ENCODE peak calls at places on chromosomes 6 and 20, in five cellular contexts. O is cardiac fibroblast, J is neural progenitor cell, X is heart left ventricle, R is right lobe of liver. M is an unnamed sample.

GRCh38 chr6:124683507-124683906 is 278.7 kb upstream of the RNF217 start:
- DNase-seq in O (no peak), X (no peak), J (peak), R (no peak), M (no peak)

GRCh38 chr6:127206531-127207065 is 60.1 kb upstream of the RNF146 start:
- DNase-seq in J (no peak), X (no peak), R (no peak), O (no peak), M (no peak)

GRCh38 chr6:101178748-101179147 is 214.8 kb upstream of the GRIK2 start:
- DNase-seq in R (no peak), X (no peak), J (no peak), O (no peak), M (no peak)

GRCh38 chr6:32095338-32096086 is 13.6 kb downstream of the TNXB start:
- DNase-seq in R (no peak), X (no peak), O (no peak), J (no peak), M (no peak)

GRCh38 chr6:46917002-46917401 is 4.7 kb downstream of the ADGRF5 start:
- DNase-seq in X (no peak), R (no peak), J (no peak), O (no peak), M (no peak)

GRCh38 chr20:62891111-62891510 is 29.5 kb upstream of the TCFL5 start:
- DNase-seq in X (no peak), R (no peak), J (no peak), O (no peak), M (no peak)

GRCh38 chr6:105170066-105170465 is 9.7 kb downstream of the POPDC3 start:
- DNase-seq in X (no peak), R (no peak), J (no peak), O (no peak), M (no peak)

GRCh38 chr20:2093200-2093781 is 8.3 kb upstream of the STK35 start:
- DNase-seq in J (peak), R (no peak), O (peak), X (no peak), M (no peak)

GRCh38 chr6:44855562-44856494 is 468.3 kb downstream of the CDC5L start:
- DNase-seq in R (no peak), X (no peak), J (no peak), O (peak), M (no peak)

GRCh38 chr6:138543648-138544047 is 44.4 kb upstream of the NHSL1 start:
- DNase-seq in O (no peak), X (no peak), J (no peak), R (no peak), M (no peak)
- H3K4me3 ChIP-seq in O (no peak), X (peak), J (no peak), R (no peak), M (no peak)

GRCh38 chr6:35754452-35755321 is 17.9 kb downstream of the ARMC12 start:
- DNase-seq in O (no peak), R (no peak), J (no peak), X (no peak), M (peak)

GRCh38 chr6:35759401-35759800 is 17.0 kb upstream of the CLPSL2 start:
- DNase-seq in J (no peak), O (no peak), R (no peak), X (no peak), M (no peak)

GRCh38 chr6:35752330-35752729 is 15.5 kb downstream of the ARMC12 start:
- DNase-seq in O (no peak), R (no peak), J (no peak), X (no peak), M (no peak)

GRCh38 chr6:35755525-35755924 is 18.7 kb downstream of the ARMC12 start:
- DNase-seq in X (no peak), O (no peak), J (no peak), R (no peak), M (no peak)

GRCh38 chr6:35757461-35758123 is 18.8 kb upstream of the CLPSL2 start:
- DNase-seq in J (peak), R (no peak), X (no peak), O (peak), M (no peak)
- TF ChIP-seq CTCF in J (peak), R (peak), X (peak), O (peak), M (peak)

GRCh38 chr6:111199935-111200822 is 112.9 kb downstream of the SLC16A10 start:
- DNase-seq in X (no peak), R (peak), O (no peak), J (no peak), M (no peak)
- H3K4me3 ChIP-seq in X (no peak), R (no peak), O (no peak), J (no peak), M (no peak)

GRCh38 chr6:10084276-10084993 is 330.4 kb downstream of the TFAP2A start:
- DNase-seq in R (no peak), J (no peak), O (no peak), X (no peak), M (peak)
- TF ChIP-seq CTCF in R (no peak), J (no peak), O (no peak), X (no peak), M (no peak)

GRCh38 chr20:47352332-47353223 is 3.9 kb downstream of the ZMYND8 start:
- DNase-seq in X (peak), R (peak), J (peak), O (peak), M (no peak)

GRCh38 chr20:47353224-47353696 is 3.2 kb downstream of the ZMYND8 start:
- DNase-seq in O (no peak), X (no peak), J (no peak), R (no peak), M (no peak)

GRCh38 chr20:47354388-47354709 is 2.1 kb downstream of the ZMYND8 start:
- DNase-seq in O (no peak), J (no peak), R (no peak), X (no peak), M (no peak)

GRCh38 chr20:47354710-47355488 is 1.6 kb downstream of the ZMYND8 start:
- DNase-seq in O (no peak), R (no peak), X (no peak), J (no peak), M (no peak)

GRCh38 chr20:47353697-47354387 is 2.7 kb downstream of the ZMYND8 start:
- DNase-seq in X (no peak), J (no peak), R (no peak), O (peak), M (no peak)
- H3K4me3 ChIP-seq in X (peak), J (peak), R (no peak), O (peak), M (peak)

DNA sequence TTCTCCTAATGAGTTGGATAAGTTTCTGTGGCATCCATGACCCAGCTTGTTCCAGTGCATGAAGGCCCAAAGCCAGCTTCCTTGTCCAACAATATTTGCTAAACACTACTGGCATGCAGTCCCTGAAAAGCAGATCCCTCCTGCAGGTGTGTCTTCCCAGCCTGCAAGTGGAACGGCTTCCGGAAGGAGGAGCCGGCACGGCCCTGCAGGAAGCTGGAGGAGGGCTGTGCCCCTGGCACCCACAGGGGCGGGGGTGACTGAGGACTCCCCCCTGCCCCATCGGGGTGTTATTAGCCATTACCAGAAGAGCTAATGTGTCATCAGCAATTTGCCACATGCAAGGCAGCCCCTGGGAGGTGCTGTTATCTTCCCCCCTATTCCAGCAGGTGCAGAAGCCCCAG is 27.4 kb downstream of the NPEPL1 start:
- DNase-seq in O (no peak), X (peak), J (no peak), R (peak), M (no peak)
- TF ChIP-seq CTCF in O (no peak), X (no peak), J (no peak), R (no peak), M (no peak)

GRCh38 chr6:85678000-85678601 is 35.4 kb upstream of the SYNCRIP start:
- DNase-seq in J (no peak), O (no peak), R (no peak), X (no peak), M (no peak)

GRCh38 chr6:85675030-85675819 is 32.5 kb upstream of the SYNCRIP start:
- DNase-seq in R (no peak), J (peak), X (no peak), O (peak), M (peak)

GRCh38 chr6:85677243-85677956 is 34.7 kb upstream of the SYNCRIP start:
- DNase-seq in J (no peak), X (no peak), R (no peak), O (peak), M (no peak)

GRCh38 chr6:85674604-85675003 is 31.9 kb upstream of the SYNCRIP start:
- DNase-seq in X (no peak), O (no peak), R (no peak), J (no peak), M (no peak)

DNA sequence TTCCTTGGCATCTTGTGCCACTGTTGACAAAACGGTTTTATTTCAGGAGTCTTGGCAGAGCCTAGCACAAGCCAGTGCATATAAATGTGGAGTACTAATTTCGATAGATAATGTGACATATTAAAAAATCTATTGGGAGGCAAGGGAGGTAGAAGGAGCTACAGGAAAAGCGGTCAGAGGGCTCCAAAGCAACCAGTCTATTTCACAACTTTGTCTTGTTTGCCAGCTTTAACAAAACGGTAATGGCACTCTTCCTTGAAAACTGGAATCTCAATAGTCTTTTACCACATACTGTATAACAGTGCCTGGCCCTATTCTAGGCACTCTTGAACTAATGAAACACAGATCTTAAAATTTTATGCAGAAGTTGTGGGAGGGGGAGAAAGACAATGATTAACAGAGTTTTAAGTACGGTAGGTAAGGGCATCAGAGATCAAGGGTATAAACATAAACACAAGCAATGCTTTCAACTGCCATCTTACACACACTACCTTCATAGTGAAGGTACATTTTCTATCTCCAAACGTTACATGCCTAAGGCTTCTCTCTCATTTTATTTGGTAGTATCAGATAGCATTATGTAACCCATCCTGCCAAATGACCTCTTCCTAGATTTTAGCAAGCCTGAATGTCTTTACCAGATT is 33.5 kb upstream of the SYNCRIP start:
- DNase-seq in R (no peak), X (no peak), J (no peak), O (peak), M (no peak)
- H3K4me3 ChIP-seq in R (peak), X (peak), J (peak), O (peak), M (peak)

GRCh38 chr6:41092421-41093140 is 19.8 kb downstream of the NFYA start:
- DNase-seq in J (no peak), R (no peak), X (no peak), O (peak), M (no peak)
- TF ChIP-seq CTCF in J (peak), R (peak), X (peak), O (peak), M (peak)

DNA sequence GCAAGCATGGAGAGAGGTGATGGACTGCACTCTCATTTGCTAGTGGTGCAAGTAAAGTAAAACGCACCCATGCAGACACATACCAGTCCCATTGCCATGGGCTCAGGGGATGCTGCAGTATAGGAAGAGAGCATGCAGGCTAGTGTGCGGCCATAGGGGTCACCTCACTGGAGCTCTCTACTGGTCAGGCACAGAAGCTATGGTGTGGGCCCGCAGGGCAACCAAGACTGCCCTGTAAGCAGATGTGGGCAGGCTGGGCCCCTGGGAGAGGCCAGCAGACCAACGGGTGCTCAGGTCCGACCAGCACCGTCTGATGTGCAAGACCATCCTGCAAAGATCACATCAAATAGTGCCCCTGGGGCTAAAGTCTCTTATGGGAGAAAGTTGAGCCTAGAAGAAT is 290.7 kb downstream of the HTR1B start:
- DNase-seq in R (no peak), O (no peak), X (no peak), J (no peak), M (no peak)
- H3K4me3 ChIP-seq in R (no peak), O (no peak), X (no peak), J (no peak), M (no peak)

GRCh38 chr6:120083186-120083585 is 733.6 kb upstream of the MAN1A1 start:
- DNase-seq in R (no peak), X (no peak), O (no peak), J (no peak), M (no peak)

GRCh38 chr6:120077489-120077888 is 727.9 kb upstream of the MAN1A1 start:
- DNase-seq in R (no peak), J (peak), O (peak), X (no peak), M (no peak)
- TF ChIP-seq CTCF in R (no peak), J (peak), O (peak), X (peak), M (no peak)